ENCODE peak calls at places on chromosome 16, in six cellular contexts. One of them, this sample, is unnamed.

GRCh38 chr16:81723098-81723723 is 55.9 kb upstream of the PLCG2 start:
- DNase-seq in lung: no peak
- DNase-seq in stimulated activated CD8-positive, alpha-beta memory T cell treated with anti-CD3 and anti-CD28 coated beads, Interleukin-2, amount 100 ng/mL, for 1 hour: no peak
- DNase-seq in stomach: no peak
- DNase-seq in body of pancreas: peak
- DNase-seq in CD14-positive monocyte: no peak
- DNase-seq in this sample: peak

GRCh38 chr16:58371841-58372240 is 20.4 kb upstream of the GINS3 start:
- DNase-seq in lung: no peak
- DNase-seq in stimulated activated CD8-positive, alpha-beta memory T cell treated with anti-CD3 and anti-CD28 coated beads, Interleukin-2, amount 100 ng/mL, for 1 hour: no peak
- DNase-seq in stomach: no peak
- DNase-seq in body of pancreas: no peak
- DNase-seq in CD14-positive monocyte: no peak
- DNase-seq in this sample: no peak

GRCh38 chr16:14510939-14511797 is 118.9 kb downstream of the PARN start:
- DNase-seq in lung: no peak
- DNase-seq in stimulated activated CD8-positive, alpha-beta memory T cell treated with anti-CD3 and anti-CD28 coated beads, Interleukin-2, amount 100 ng/mL, for 1 hour: no peak
- DNase-seq in stomach: no peak
- DNase-seq in body of pancreas: no peak
- DNase-seq in CD14-positive monocyte: no peak
- DNase-seq in this sample: no peak

GRCh38 chr16:14628806-14629611 is 1.1 kb downstream of the PARN start:
- DNase-seq in lung: no peak
- DNase-seq in stimulated activated CD8-positive, alpha-beta memory T cell treated with anti-CD3 and anti-CD28 coated beads, Interleukin-2, amount 100 ng/mL, for 1 hour: no peak
- DNase-seq in stomach: no peak
- DNase-seq in body of pancreas: no peak
- DNase-seq in CD14-positive monocyte: no peak
- DNase-seq in this sample: peak

GRCh38 chr16:14658063-14658462 is 25.3 kb downstream of the BFAR start:
- DNase-seq in lung: no peak
- DNase-seq in stimulated activated CD8-positive, alpha-beta memory T cell treated with anti-CD3 and anti-CD28 coated beads, Interleukin-2, amount 100 ng/mL, for 1 hour: no peak
- DNase-seq in stomach: no peak
- DNase-seq in body of pancreas: no peak
- DNase-seq in CD14-positive monocyte: no peak
- DNase-seq in this sample: no peak

GRCh38 chr16:10579575-10579964 is 828 bp downstream of the EMP2 start:
- DNase-seq in lung: no peak
- DNase-seq in stimulated activated CD8-positive, alpha-beta memory T cell treated with anti-CD3 and anti-CD28 coated beads, Interleukin-2, amount 100 ng/mL, for 1 hour: no peak
- DNase-seq in stomach: no peak
- DNase-seq in body of pancreas: no peak
- DNase-seq in CD14-positive monocyte: no peak
- DNase-seq in this sample: no peak

GRCh38 chr16:64240586-64240985 is 881.3 kb downstream of the CDH11 start:
- DNase-seq in lung: no peak
- DNase-seq in stimulated activated CD8-positive, alpha-beta memory T cell treated with anti-CD3 and anti-CD28 coated beads, Interleukin-2, amount 100 ng/mL, for 1 hour: no peak
- DNase-seq in stomach: no peak
- DNase-seq in body of pancreas: no peak
- DNase-seq in CD14-positive monocyte: no peak
- DNase-seq in this sample: no peak

GRCh38 chr16:75529959-75530358 is 5.9 kb downstream of the CHST5 start:
- DNase-seq in lung: no peak
- DNase-seq in stimulated activated CD8-positive, alpha-beta memory T cell treated with anti-CD3 and anti-CD28 coated beads, Interleukin-2, amount 100 ng/mL, for 1 hour: no peak
- DNase-seq in stomach: no peak
- DNase-seq in body of pancreas: no peak
- DNase-seq in CD14-positive monocyte: no peak
- DNase-seq in this sample: no peak

GRCh38 chr16:25006504-25007055 is 8.6 kb downstream of the ARHGAP17 start:
- DNase-seq in lung: no peak
- DNase-seq in stimulated activated CD8-positive, alpha-beta memory T cell treated with anti-CD3 and anti-CD28 coated beads, Interleukin-2, amount 100 ng/mL, for 1 hour: no peak
- DNase-seq in stomach: no peak
- DNase-seq in body of pancreas: peak
- DNase-seq in CD14-positive monocyte: peak
- DNase-seq in this sample: no peak

GRCh38 chr16:57797526-57798266 is 4.6 kb downstream of the KIFC3 start:
- DNase-seq in lung: peak
- DNase-seq in stimulated activated CD8-positive, alpha-beta memory T cell treated with anti-CD3 and anti-CD28 coated beads, Interleukin-2, amount 100 ng/mL, for 1 hour: no peak
- DNase-seq in stomach: peak
- DNase-seq in body of pancreas: peak
- DNase-seq in CD14-positive monocyte: no peak
- DNase-seq in this sample: no peak

GRCh38 chr16:47258874-47259461 is 115.2 kb upstream of the NETO2 start:
- DNase-seq in lung: no peak
- DNase-seq in stimulated activated CD8-positive, alpha-beta memory T cell treated with anti-CD3 and anti-CD28 coated beads, Interleukin-2, amount 100 ng/mL, for 1 hour: no peak
- DNase-seq in stomach: no peak
- DNase-seq in body of pancreas: no peak
- DNase-seq in CD14-positive monocyte: no peak
- DNase-seq in this sample: peak

GRCh38 chr16:59591480-59591879 is 857.4 kb upstream of the GOT2 start:
- DNase-seq in lung: no peak
- DNase-seq in stimulated activated CD8-positive, alpha-beta memory T cell treated with anti-CD3 and anti-CD28 coated beads, Interleukin-2, amount 100 ng/mL, for 1 hour: no peak
- DNase-seq in stomach: no peak
- DNase-seq in body of pancreas: no peak
- DNase-seq in CD14-positive monocyte: no peak
- DNase-seq in this sample: no peak

GRCh38 chr16:21590287-21590686 is 9.1 kb upstream of the METTL9 start:
- DNase-seq in lung: no peak
- DNase-seq in stimulated activated CD8-positive, alpha-beta memory T cell treated with anti-CD3 and anti-CD28 coated beads, Interleukin-2, amount 100 ng/mL, for 1 hour: no peak
- DNase-seq in stomach: no peak
- DNase-seq in body of pancreas: no peak
- DNase-seq in CD14-positive monocyte: no peak
- DNase-seq in this sample: no peak

GRCh38 chr16:1706386-1707192 is 594 bp downstream of the MAPK8IP3 start:
- DNase-seq in lung: no peak
- DNase-seq in stimulated activated CD8-positive, alpha-beta memory T cell treated with anti-CD3 and anti-CD28 coated beads, Interleukin-2, amount 100 ng/mL, for 1 hour: no peak
- DNase-seq in stomach: no peak
- DNase-seq in body of pancreas: no peak
- DNase-seq in CD14-positive monocyte: no peak
- DNase-seq in this sample: no peak

GRCh38 chr16:80027007-80027965 is 426.7 kb upstream of the MAF start:
- DNase-seq in lung: peak
- DNase-seq in stimulated activated CD8-positive, alpha-beta memory T cell treated with anti-CD3 and anti-CD28 coated beads, Interleukin-2, amount 100 ng/mL, for 1 hour: peak
- DNase-seq in stomach: peak
- DNase-seq in body of pancreas: peak
- DNase-seq in CD14-positive monocyte: peak
- DNase-seq in this sample: no peak

GRCh38 chr16:10979717-10980601 is 35.6 kb downstream of the CLEC16A start:
- DNase-seq in lung: peak
- DNase-seq in stimulated activated CD8-positive, alpha-beta memory T cell treated with anti-CD3 and anti-CD28 coated beads, Interleukin-2, amount 100 ng/mL, for 1 hour: no peak
- DNase-seq in stomach: no peak
- DNase-seq in body of pancreas: no peak
- DNase-seq in CD14-positive monocyte: no peak
- DNase-seq in this sample: peak

GRCh38 chr16:2466667-2467300 is 4.3 kb upstream of the NTN3 start:
- DNase-seq in lung: no peak
- DNase-seq in stimulated activated CD8-positive, alpha-beta memory T cell treated with anti-CD3 and anti-CD28 coated beads, Interleukin-2, amount 100 ng/mL, for 1 hour: no peak
- DNase-seq in stomach: no peak
- DNase-seq in body of pancreas: no peak
- DNase-seq in CD14-positive monocyte: no peak
- DNase-seq in this sample: no peak

GRCh38 chr16:4465977-4466779 is 8.2 kb downstream of the NMRAL1 start:
- DNase-seq in lung: no peak
- DNase-seq in stimulated activated CD8-positive, alpha-beta memory T cell treated with anti-CD3 and anti-CD28 coated beads, Interleukin-2, amount 100 ng/mL, for 1 hour: peak
- DNase-seq in stomach: peak
- DNase-seq in body of pancreas: peak
- DNase-seq in CD14-positive monocyte: no peak
- DNase-seq in this sample: no peak

GRCh38 chr16:22388101-22388644 is 13.8 kb upstream of the CDR2 start:
- DNase-seq in lung: no peak
- DNase-seq in stimulated activated CD8-positive, alpha-beta memory T cell treated with anti-CD3 and anti-CD28 coated beads, Interleukin-2, amount 100 ng/mL, for 1 hour: no peak
- DNase-seq in stomach: no peak
- DNase-seq in body of pancreas: no peak
- DNase-seq in CD14-positive monocyte: no peak
- DNase-seq in this sample: no peak

GRCh38 chr16:69936252-69936651 is 14.9 kb upstream of the CLEC18A start:
- DNase-seq in lung: no peak
- DNase-seq in stimulated activated CD8-positive, alpha-beta memory T cell treated with anti-CD3 and anti-CD28 coated beads, Interleukin-2, amount 100 ng/mL, for 1 hour: no peak
- DNase-seq in stomach: no peak
- DNase-seq in body of pancreas: no peak
- DNase-seq in CD14-positive monocyte: no peak
- DNase-seq in this sample: no peak

GRCh38 chr16:78560997-78561396 is 461.5 kb downstream of the WWOX start:
- DNase-seq in lung: no peak
- DNase-seq in stimulated activated CD8-positive, alpha-beta memory T cell treated with anti-CD3 and anti-CD28 coated beads, Interleukin-2, amount 100 ng/mL, for 1 hour: no peak
- DNase-seq in stomach: no peak
- DNase-seq in body of pancreas: no peak
- DNase-seq in CD14-positive monocyte: no peak
- DNase-seq in this sample: no peak

This sample was measured in G401.